ENCODE peak calls at places on chromosomes 13 and 19, in five cellular contexts. One of them, this sample, is unnamed.

GRCh38 chr19:34904846-34905527 is 21.7 kb upstream of the ZNF30 start:
- DNase-seq in H1: no peak
- DNase-seq in stomach: no peak
- DNase-seq in ovary: no peak
- DNase-seq in GM12878: no peak
- DNase-seq in this sample: no peak

GRCh38 chr19:45947926-45948325 is 25.7 kb downstream of the NOVA2 start:
- DNase-seq in ovary: no peak
- DNase-seq in H1: no peak
- DNase-seq in stomach: no peak
- DNase-seq in GM12878: no peak
- DNase-seq in this sample: no peak

GRCh38 chr13:113103646-113104045 is 1.9 kb upstream of the F7 start:
- DNase-seq in ovary: no peak
- DNase-seq in H1: no peak
- DNase-seq in stomach: no peak
- DNase-seq in GM12878: no peak
- DNase-seq in this sample: no peak

GRCh38 chr13:46926856-46927625 is 30.2 kb upstream of the HTR2A start:
- DNase-seq in stomach: no peak
- DNase-seq in H1: no peak
- DNase-seq in GM12878: no peak
- DNase-seq in ovary: no peak
- DNase-seq in this sample: no peak

GRCh38 chr13:51035469-51035868 is 75.6 kb downstream of the C13orf42 start:
- DNase-seq in H1: no peak
- DNase-seq in stomach: no peak
- DNase-seq in ovary: no peak
- DNase-seq in GM12878: no peak
- DNase-seq in this sample: no peak

GRCh38 chr19:29477831-29478577 is 47.8 kb upstream of the VSTM2B start:
- DNase-seq in H1: no peak
- DNase-seq in stomach: no peak
- DNase-seq in GM12878: no peak
- DNase-seq in ovary: no peak
- DNase-seq in this sample: no peak

GRCh38 chr13:41981961-41982723 is 21.2 kb upstream of the VWA8 start:
- DNase-seq in ovary: no peak
- DNase-seq in H1: no peak
- DNase-seq in stomach: no peak
- DNase-seq in GM12878: no peak
- DNase-seq in this sample: no peak

GRCh38 chr13:59391696-59392095 is 772.0 kb downstream of the DIAPH3 start:
- DNase-seq in H1: no peak
- DNase-seq in ovary: no peak
- DNase-seq in stomach: peak; percentile 42
- DNase-seq in GM12878: peak; percentile 45
- DNase-seq in this sample: no peak

GRCh38 chr19:3450796-3451411 is 29.4 kb downstream of the SMIM24 start:
- DNase-seq in ovary: peak; percentile 60
- DNase-seq in GM12878: no peak
- DNase-seq in H1: no peak
- DNase-seq in stomach: peak; percentile 34
- DNase-seq in this sample: peak; percentile 96

GRCh38 chr13:45055198-45055901 is 65.0 kb upstream of the GTF2F2 start:
- DNase-seq in ovary: peak; percentile 48
- DNase-seq in GM12878: peak; percentile 24
- DNase-seq in H1: no peak
- DNase-seq in stomach: no peak
- DNase-seq in this sample: peak; percentile 66

GRCh38 chr13:54357284-54357933 is 1328.8 kb downstream of the OLFM4 start:
- DNase-seq in H1: no peak
- DNase-seq in stomach: no peak
- DNase-seq in ovary: no peak
- DNase-seq in GM12878: no peak
- DNase-seq in this sample: no peak

GRCh38 chr13:26985285-26985878 is 186.2 kb downstream of the USP12 start:
- DNase-seq in GM12878: peak; percentile 49
- DNase-seq in ovary: peak; percentile 41
- DNase-seq in stomach: peak; percentile 78
- DNase-seq in H1: no peak
- DNase-seq in this sample: peak; percentile 87

GRCh38 chr19:5627395-5627904 is 4.6 kb downstream of the SAFB start:
- DNase-seq in GM12878: peak; percentile 48
- DNase-seq in stomach: peak; percentile 39
- DNase-seq in ovary: no peak
- DNase-seq in H1: no peak
- DNase-seq in this sample: peak; percentile 75

GRCh38 chr13:39767791-39768564 is 112.5 kb downstream of the COG6 start:
- DNase-seq in H1: no peak
- DNase-seq in stomach: no peak
- DNase-seq in ovary: no peak
- DNase-seq in GM12878: no peak
- DNase-seq in this sample: no peak

GRCh38 chr19:47613165-47614146 is 4.5 kb downstream of the BICRA start:
- DNase-seq in GM12878: no peak
- DNase-seq in ovary: peak; percentile 42
- DNase-seq in stomach: no peak
- DNase-seq in H1: no peak
- DNase-seq in this sample: peak; percentile 74

GRCh38 chr19:46890423-46891170 is 29.8 kb downstream of the ARHGAP35 start:
- DNase-seq in stomach: no peak
- DNase-seq in H1: no peak
- DNase-seq in ovary: no peak
- DNase-seq in GM12878: no peak
- DNase-seq in this sample: no peak

GRCh38 chr19:3062165-3063105 is at the start of gene TLE5:
- DNase-seq in H1: no peak
- DNase-seq in stomach: peak; percentile 78
- DNase-seq in ovary: peak; percentile 69
- DNase-seq in GM12878: no peak
- DNase-seq in this sample: peak; percentile 84

GRCh38 chr19:30665449-30665848 is 293.3 kb downstream of the ZNF536 start:
- DNase-seq in H1: no peak
- DNase-seq in GM12878: no peak
- DNase-seq in ovary: no peak
- DNase-seq in stomach: no peak
- DNase-seq in this sample: no peak

GRCh38 chr19:5165697-5166019 is 175.0 kb downstream of the PTPRS start:
- DNase-seq in GM12878: no peak
- DNase-seq in stomach: no peak
- DNase-seq in H1: no peak
- DNase-seq in ovary: no peak
- DNase-seq in this sample: no peak

GRCh38 chr19:6181119-6181518 is 45.7 kb downstream of the ACSBG2 start:
- DNase-seq in stomach: no peak
- DNase-seq in ovary: no peak
- DNase-seq in GM12878: no peak
- DNase-seq in H1: no peak
- DNase-seq in this sample: no peak

GRCh38 chr13:42056585-42056984 is 8.1 kb downstream of the DGKH start:
- DNase-seq in ovary: no peak
- DNase-seq in GM12878: no peak
- DNase-seq in H1: no peak
- DNase-seq in stomach: no peak
- DNase-seq in this sample: no peak

GRCh38 chr19:6047741-6048231 is 62.5 kb downstream of the RFX2 start:
- DNase-seq in ovary: no peak
- DNase-seq in H1: no peak
- DNase-seq in stomach: no peak
- DNase-seq in GM12878: no peak
- DNase-seq in this sample: no peak

GRCh38 chr19:4556574-4557185 is 2.8 kb downstream of the SEMA6B start:
- DNase-seq in H1: no peak
- DNase-seq in GM12878: no peak
- DNase-seq in stomach: no peak
- DNase-seq in ovary: no peak
- DNase-seq in this sample: no peak

GRCh38 chr19:11164879-11165406 is 9.4 kb upstream of the SPC24 start:
- DNase-seq in ovary: peak; percentile 84
- DNase-seq in H1: no peak
- DNase-seq in stomach: peak; percentile 65
- DNase-seq in GM12878: no peak
- DNase-seq in this sample: peak; percentile 98

GRCh38 chr19:1168877-1169791 is 4.9 kb downstream of the SBNO2 start:
- DNase-seq in H1: no peak
- DNase-seq in stomach: peak; percentile 82
- DNase-seq in GM12878: no peak
- DNase-seq in ovary: peak; percentile 76
- DNase-seq in this sample: peak; percentile 80

GRCh38 chr13:34346626-34347025 is 528.7 kb downstream of the RFC3 start:
- DNase-seq in H1: no peak
- DNase-seq in GM12878: no peak
- DNase-seq in stomach: no peak
- DNase-seq in ovary: no peak
- DNase-seq in this sample: no peak

GRCh38 chr13:22517544-22517943 is 663.2 kb upstream of the SGCG start:
- DNase-seq in GM12878: no peak
- DNase-seq in ovary: no peak
- DNase-seq in H1: no peak
- DNase-seq in stomach: no peak
- DNase-seq in this sample: no peak

GRCh38 chr19:10086032-10086903 is at the start of gene SHFL:
- DNase-seq in stomach: peak; percentile 85
- DNase-seq in ovary: peak; percentile 76
- DNase-seq in GM12878: no peak
- DNase-seq in H1: no peak
- DNase-seq in this sample: peak; percentile 88
- TF ChIP-seq POLR2A in stomach: no peak
- TF ChIP-seq POLR2A in ovary: no peak
- TF ChIP-seq POLR2A in GM12878: peak; percentile 83
- TF ChIP-seq POLR2A in H1: peak; percentile 42
- TF ChIP-seq POLR2A in this sample: no peak

DNA sequence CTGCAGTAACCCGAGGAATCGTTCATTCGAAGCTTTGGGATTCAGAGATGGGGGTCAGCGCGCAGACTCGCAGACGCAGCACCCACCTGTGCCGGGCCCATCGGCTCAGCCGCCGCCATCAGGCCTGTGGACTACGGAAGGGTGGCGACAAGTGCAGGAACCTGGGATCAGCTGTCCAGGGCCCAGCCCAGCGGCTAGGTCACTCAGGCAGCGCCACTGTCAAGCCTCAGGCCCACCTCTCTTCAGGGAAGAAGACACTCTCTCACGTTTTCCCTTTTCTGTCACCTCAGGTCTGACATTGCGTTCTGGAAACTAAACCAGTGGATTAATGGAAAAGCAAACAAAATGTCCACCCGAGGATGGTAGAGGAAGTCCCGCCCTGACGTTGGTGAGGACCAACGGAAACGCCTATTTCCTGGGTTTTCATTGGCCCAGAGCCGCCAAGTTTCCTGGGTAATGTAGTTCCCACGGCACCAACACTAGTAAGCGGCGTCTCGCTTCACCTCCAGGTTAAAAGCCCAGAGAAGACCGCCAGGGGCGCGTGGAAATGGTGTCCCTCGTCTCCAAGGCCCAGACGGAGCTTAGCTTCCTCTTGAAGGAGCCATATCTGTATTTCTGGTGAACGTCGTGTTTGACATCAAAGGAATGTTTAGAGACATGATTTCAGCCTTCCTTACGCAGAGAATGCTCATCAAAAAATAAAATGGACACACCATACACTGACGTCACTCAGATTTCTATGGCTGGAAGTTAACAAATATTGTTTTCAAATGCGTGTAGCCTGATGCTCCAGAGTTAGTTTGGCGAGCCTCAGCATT is at the start of gene ZNF772:
- DNase-seq in stomach: peak; percentile 91
- DNase-seq in H1: peak; percentile 84
- DNase-seq in ovary: peak; percentile 89
- DNase-seq in GM12878: peak; percentile 73
- DNase-seq in this sample: peak; percentile 94
- TF ChIP-seq EP300 in stomach: no peak
- TF ChIP-seq EP300 in H1: no peak
- TF ChIP-seq EP300 in ovary: no peak
- TF ChIP-seq EP300 in GM12878: no peak
- TF ChIP-seq EP300 in this sample: no peak

DNA sequence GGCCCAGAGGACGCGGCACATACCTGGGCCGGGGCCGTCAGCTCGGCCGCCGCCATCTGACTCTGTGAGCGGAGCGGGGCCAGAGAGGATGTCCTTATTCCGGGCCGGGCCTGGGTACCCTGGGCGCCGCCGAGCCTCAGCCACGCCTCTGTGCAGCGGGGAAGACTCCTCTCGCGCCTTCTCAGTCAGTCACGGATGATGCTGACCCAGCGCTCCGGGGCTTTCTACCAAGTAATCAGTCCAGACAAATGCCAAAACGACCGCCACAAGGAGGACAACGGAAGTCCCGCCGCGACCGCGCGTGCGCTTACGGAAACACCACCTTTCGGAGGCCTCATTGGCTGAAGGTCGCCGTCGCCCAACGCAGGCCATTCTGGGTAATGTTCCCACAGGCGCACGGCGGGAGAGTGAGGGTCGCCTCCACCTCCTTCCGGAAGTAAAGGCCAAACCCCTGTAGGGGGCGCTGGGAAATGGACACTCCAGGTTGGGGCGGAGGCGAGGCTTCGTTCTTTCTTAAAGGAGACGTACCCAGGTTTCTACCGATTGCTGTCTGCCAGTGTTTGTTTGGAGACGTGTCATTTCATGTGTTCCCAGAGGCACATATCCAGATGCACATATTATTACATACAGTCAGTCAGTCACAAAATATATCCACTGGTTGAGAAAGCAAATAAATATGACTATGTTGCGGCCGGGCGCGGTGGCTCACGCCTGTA is at the start of gene ZNF256:
- DNase-seq in ovary: peak; percentile 93
- DNase-seq in H1: peak; percentile 91
- DNase-seq in stomach: peak; percentile 87
- DNase-seq in GM12878: peak; percentile 69
- DNase-seq in this sample: peak; percentile 97
- TF ChIP-seq POLR2A in ovary: peak; percentile 30
- TF ChIP-seq POLR2A in H1: peak; percentile 89
- TF ChIP-seq POLR2A in stomach: no peak
- TF ChIP-seq POLR2A in GM12878: peak; percentile 87
- TF ChIP-seq POLR2A in this sample: peak; percentile 19

DNA sequence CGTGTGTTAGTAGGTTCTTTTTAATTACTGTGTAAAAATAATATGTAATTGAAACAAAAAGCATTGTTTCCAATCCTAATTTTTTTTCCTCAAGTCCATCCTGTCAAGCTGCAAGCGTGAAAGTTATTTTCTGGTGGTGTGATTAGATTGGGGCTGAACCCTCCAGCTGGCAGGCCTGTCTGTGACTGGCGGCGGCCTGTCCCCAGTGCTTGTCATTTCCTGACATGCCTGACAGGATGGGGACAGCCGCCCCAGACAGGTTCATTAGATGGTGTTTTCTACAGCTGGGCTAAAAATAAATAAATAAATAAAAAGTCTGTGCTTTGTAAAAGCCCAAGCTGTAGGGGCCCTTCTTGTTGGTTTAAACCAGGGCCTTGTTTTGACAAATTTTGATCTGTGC is 53.7 kb upstream of the MAB21L1 start:
- DNase-seq in H1: no peak
- DNase-seq in stomach: no peak
- DNase-seq in GM12878: no peak
- DNase-seq in ovary: no peak
- DNase-seq in this sample: no peak
- TF ChIP-seq EP300 in H1: no peak
- TF ChIP-seq EP300 in stomach: no peak
- TF ChIP-seq EP300 in GM12878: no peak
- TF ChIP-seq EP300 in ovary: no peak
- TF ChIP-seq EP300 in this sample: no peak